ENCODE peak calls at places on chromosome 10, in nine cellular contexts. S, C, U, L, B, Z, M, F and J are unnamed samples.

GRCh38 chr10:132383026-132383565 is 13.9 kb upstream of the PWWP2B start:
- DNase-seq in C (no peak), U (no peak), M (no peak), F (peak; percentile 7), S (no peak), Z (peak; percentile 49), B (no peak), L (no peak), J (no peak)

GRCh38 chr10:51162002-51162401 is 87.7 kb downstream of the PRKG1 start:
- DNase-seq in B (no peak), U (no peak), C (no peak), Z (no peak), F (no peak), S (no peak), M (no peak), L (no peak), J (no peak)

GRCh38 chr10:61993676-61994401 is 92.3 kb downstream of the ARID5B start:
- DNase-seq in F (no peak), M (no peak), S (no peak), U (no peak), L (no peak), C (no peak), B (no peak), Z (no peak), J (no peak)

GRCh38 chr10:73366381-73367298 is 8.0 kb upstream of the CFAP70 start:
- DNase-seq in U (no peak), F (no peak), M (no peak), Z (no peak), S (no peak), B (peak; percentile 85), L (no peak), C (no peak), J (no peak)

GRCh38 chr10:113268186-113268585 is 284.7 kb upstream of the HABP2 start:
- DNase-seq in S (no peak), F (no peak), Z (no peak), L (no peak), B (no peak), M (no peak), U (no peak), C (no peak), J (no peak)

GRCh38 chr10:106973716-106974115 is 190.8 kb downstream of the SORCS1 start:
- DNase-seq in Z (no peak), S (no peak), C (no peak), B (no peak), F (no peak), L (no peak), U (no peak), M (no peak), J (no peak)

GRCh38 chr10:29730461-29730860 is 95.7 kb upstream of the SVIL start:
- DNase-seq in C (no peak), B (no peak), L (no peak), M (no peak), U (no peak), Z (no peak), F (no peak), S (no peak), J (no peak)

GRCh38 chr10:92486637-92487036 is 87.3 kb downstream of the IDE start:
- DNase-seq in C (no peak), L (no peak), Z (no peak), M (no peak), F (no peak), B (peak; percentile 66), U (no peak), S (no peak), J (no peak)

DNA sequence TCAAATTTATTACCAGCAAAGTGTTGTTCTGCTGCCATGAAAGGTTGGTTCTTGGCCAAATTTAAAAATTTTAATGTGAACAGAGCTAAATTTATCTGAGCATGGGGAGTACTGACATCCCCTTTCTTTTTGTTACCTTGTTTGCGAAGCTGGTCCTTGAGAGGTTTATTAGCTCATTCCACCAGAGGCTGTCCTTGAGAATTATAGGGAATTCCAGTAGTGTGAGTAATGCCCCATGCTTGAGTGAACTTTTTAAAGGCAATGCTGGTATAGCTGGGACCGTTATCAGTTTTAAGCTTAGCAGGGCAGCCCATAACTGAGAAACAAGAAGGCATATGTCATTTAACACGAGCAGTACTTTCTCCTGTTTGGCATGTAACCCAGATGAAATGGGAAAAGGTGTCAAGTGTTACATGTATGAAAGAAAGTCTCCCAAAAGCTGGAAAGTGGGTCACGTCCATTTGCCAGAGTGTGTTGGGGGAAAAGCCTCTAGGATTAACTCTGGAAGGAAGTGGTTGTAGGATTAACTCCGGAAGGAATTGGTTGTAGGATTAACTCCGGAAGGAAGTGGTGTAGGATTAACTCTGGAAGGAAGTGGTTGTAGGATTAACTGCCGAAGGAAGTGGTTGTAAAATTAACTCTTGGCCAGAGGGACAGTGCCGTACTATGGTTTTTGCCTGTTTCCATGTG is 37.3 kb upstream of the AKR1C2 start:
- DNase-seq in L (no peak), B (no peak), C (no peak), F (no peak), U (peak; percentile 50), M (no peak), S (no peak), Z (no peak), J (no peak)
- H3K27ac ChIP-seq in L (no peak overlapping the region), B (no peak overlapping the region), C (no peak overlapping the region), F (no peak overlapping the region), U (peak overlapping the region; percentile 71), M (no peak overlapping the region), S (no peak overlapping the region), Z (no peak overlapping the region), J (no peak overlapping the region)

GRCh38 chr10:14605231-14605925 is 169.3 kb downstream of the FAM107B start:
- DNase-seq in L (no peak), U (peak; percentile 44), C (peak; percentile 87), Z (no peak), S (no peak), B (no peak), F (no peak), M (peak; percentile 15), J (no peak)

GRCh38 chr10:14606633-14607032 is 168.1 kb downstream of the FAM107B start:
- DNase-seq in U (no peak), Z (no peak), M (no peak), C (no peak), B (no peak), F (no peak), L (no peak), S (no peak), J (no peak)

GRCh38 chr10:14603539-14604102 is 171.1 kb downstream of the FAM107B start:
- DNase-seq in F (no peak), S (peak; percentile 89), U (no peak), M (no peak), Z (peak; percentile 87), B (no peak), C (no peak), L (no peak), J (no peak)

GRCh38 chr10:14602807-14603538 is 171.7 kb downstream of the FAM107B start:
- DNase-seq in C (no peak), B (no peak), L (no peak), U (no peak), M (no peak), S (no peak), Z (no peak), F (no peak), J (no peak)

DNA sequence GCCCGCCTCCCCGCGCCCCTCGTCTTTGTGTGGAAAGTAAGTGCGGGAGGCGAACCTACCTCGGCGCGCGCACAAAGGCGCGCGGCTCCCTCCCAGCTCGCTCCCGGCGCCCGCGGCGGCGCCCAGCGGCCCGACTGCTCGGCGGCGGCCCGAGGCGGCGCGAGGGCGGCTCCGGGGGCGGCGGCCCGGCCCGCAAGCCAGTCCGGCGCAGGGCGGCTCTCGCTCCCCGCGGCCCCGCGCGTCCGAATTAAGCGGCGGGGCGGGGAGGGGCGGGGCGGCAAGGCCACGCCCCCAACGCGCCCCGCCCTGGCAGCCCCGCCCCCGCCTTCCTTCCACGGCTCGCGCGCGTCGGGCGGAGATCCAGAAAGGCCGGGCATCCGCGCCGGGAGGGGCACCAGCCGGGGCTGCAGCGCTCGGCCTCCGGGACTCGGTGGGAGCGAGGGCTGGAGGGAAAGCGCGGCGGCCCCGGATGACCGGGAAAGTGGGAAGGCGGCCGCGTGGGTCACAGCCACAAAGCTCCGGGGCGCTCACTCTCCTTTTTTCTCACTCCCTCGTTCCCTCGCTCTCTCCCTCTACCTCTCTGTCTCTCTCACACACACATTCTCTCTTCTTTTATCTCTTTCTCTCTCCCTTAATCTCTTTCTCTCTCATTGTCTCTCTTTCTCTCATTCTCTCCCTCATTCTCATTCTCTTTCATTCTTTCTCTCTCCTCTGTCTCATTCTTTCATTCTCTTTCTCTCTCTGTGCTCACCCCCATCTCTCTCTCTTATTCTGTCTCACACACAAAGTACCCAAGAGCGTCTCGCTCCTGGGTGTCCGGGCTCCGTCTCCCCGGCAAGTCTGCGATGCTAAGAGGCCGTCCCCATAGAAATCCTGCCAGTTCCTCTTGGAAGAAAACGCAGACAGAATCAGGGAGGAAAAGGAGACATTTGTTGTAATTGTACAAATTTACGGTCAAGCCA is 170.2 kb downstream of the FAM107B start:
- DNase-seq in L (peak; percentile 86), U (no peak), C (no peak), S (peak; percentile 96), Z (peak; percentile 95), M (peak; percentile 18), B (peak; percentile 71), F (peak; percentile 86), J (peak; percentile 82)
- TF ChIP-seq POLR2A in L (peak; percentile 42), U (no peak), C (peak; percentile 85), S (peak; percentile 89), Z (peak; percentile 55), M (no peak), B (no peak), F (peak; percentile 70), J (peak; percentile 73)

GRCh38 chr10:110268442-110268841 is 36.3 kb downstream of the SMNDC1 start:
- DNase-seq in C (no peak), U (no peak), Z (no peak), F (no peak), B (no peak), S (no peak), L (peak; percentile 54), M (no peak), J (no peak)

GRCh38 chr10:110273474-110273873 is 31.2 kb downstream of the SMNDC1 start:
- DNase-seq in B (no peak), Z (no peak), C (peak; percentile 28), L (peak; percentile 74), M (no peak), U (peak; percentile 39), S (no peak), F (peak; percentile 56), J (peak; percentile 20)

GRCh38 chr10:110268931-110269640 is 35.6 kb downstream of the SMNDC1 start:
- DNase-seq in C (no peak), S (no peak), L (no peak), F (no peak), B (no peak), Z (no peak), U (no peak), M (no peak), J (no peak)

GRCh38 chr10:110267246-110267645 is 37.5 kb downstream of the SMNDC1 start:
- DNase-seq in B (no peak), S (no peak), C (no peak), Z (no peak), F (no peak), M (no peak), L (no peak), U (no peak), J (no peak)

GRCh38 chr10:110269641-110270318 is 34.9 kb downstream of the SMNDC1 start:
- DNase-seq in L (peak; percentile 28), C (no peak), M (no peak), Z (no peak), F (peak; percentile 17), U (peak; percentile 59), B (no peak), S (no peak), J (peak; percentile 12)
- TF ChIP-seq POLR2AphosphoS5 in L (no peak), C (no peak), M (no peak), Z (no peak), F (no peak), U (no peak), B (no peak), S (no peak), J (peak; percentile 48)

DNA sequence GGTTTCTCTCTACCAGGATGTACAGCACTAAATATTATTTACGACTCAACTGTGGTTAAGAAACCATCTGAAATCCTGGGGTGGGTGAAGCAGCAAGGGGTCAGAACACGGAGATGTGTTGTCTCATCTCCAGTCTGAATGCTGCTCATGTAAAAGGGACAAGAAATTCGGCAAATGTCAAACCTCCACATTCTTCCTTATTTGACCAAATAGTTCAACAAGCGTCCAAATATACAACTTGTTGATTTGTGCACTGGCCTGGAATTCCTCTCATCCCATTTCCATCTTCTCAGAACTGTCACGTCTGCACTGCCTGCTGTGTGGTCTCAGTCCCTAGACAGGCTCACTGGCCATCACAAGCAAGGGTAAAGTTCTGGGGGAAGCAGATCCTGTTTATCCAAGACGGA is 520.0 kb downstream of the PARD3 start:
- DNase-seq in Z (no peak), C (no peak), S (no peak), L (no peak), U (no peak), F (no peak), M (no peak), B (no peak), J (no peak)
- H3K27ac ChIP-seq in Z (no peak overlapping the region), C (no peak overlapping the region), S (no peak overlapping the region), L (no peak overlapping the region), U (no peak overlapping the region), F (peak overlapping the region; percentile 19), M (no peak overlapping the region), B (no peak overlapping the region), J (no peak overlapping the region)